ENCODE peak calls at places on chromosomes 7 and 10, in four cellular contexts. One of them, this sample, is unnamed. For H3K4me1, the result is how much of the 10 kb centered on the place peaks cover.

GRCh38 chr10:131851332-131851731 is 49.5 kb upstream of the PPP2R2D start:
- DNase-seq in GM23338: no peak
- DNase-seq in right cardiac atrium: no peak
- DNase-seq in aorta: peak
- DNase-seq in this sample: no peak

GRCh38 chr10:77835669-77836086 is 90.9 kb downstream of the DLG5 start:
- DNase-seq in GM23338: no peak
- DNase-seq in right cardiac atrium: peak
- DNase-seq in aorta: no peak
- DNase-seq in this sample: peak

GRCh38 chr7:33130184-33130583 is 820 bp downstream of the BBS9 start:
- DNase-seq in GM23338: peak
- DNase-seq in right cardiac atrium: no peak
- DNase-seq in aorta: no peak
- DNase-seq in this sample: no peak

GRCh38 chr10:119320981-119321380 is 113.6 kb downstream of the GRK5 start:
- DNase-seq in GM23338: no peak
- DNase-seq in right cardiac atrium: no peak
- DNase-seq in aorta: no peak
- DNase-seq in this sample: no peak

GRCh38 chr7:30760514-30761213 is 8.7 kb downstream of the INMT start:
- DNase-seq in GM23338: no peak
- DNase-seq in right cardiac atrium: peak
- DNase-seq in aorta: no peak
- DNase-seq in this sample: no peak

GRCh38 chr7:113085781-113086390 is 741 bp downstream of the GPR85 start:
- DNase-seq in GM23338: peak
- DNase-seq in right cardiac atrium: no peak
- DNase-seq in aorta: no peak
- DNase-seq in this sample: no peak

GRCh38 chr7:11328309-11328708 is 354.6 kb downstream of the PHF14 start:
- DNase-seq in GM23338: peak
- DNase-seq in right cardiac atrium: no peak
- DNase-seq in aorta: no peak
- DNase-seq in this sample: no peak

GRCh38 chr10:70055550-70055949 is 2.9 kb downstream of the MACROH2A2 start:
- DNase-seq in GM23338: no peak
- DNase-seq in right cardiac atrium: no peak
- DNase-seq in aorta: no peak
- DNase-seq in this sample: no peak

GRCh38 chr7:80485721-80486120 is 26.1 kb downstream of the GNAT3 start:
- DNase-seq in GM23338: no peak
- DNase-seq in right cardiac atrium: no peak
- DNase-seq in aorta: no peak
- DNase-seq in this sample: no peak

GRCh38 chr7:75042299-75042698 is 31.3 kb downstream of the RCC1L start:
- DNase-seq in GM23338: no peak
- DNase-seq in right cardiac atrium: peak
- DNase-seq in aorta: peak
- DNase-seq in this sample: no peak

GRCh38 chr7:1942026-1942703 is 272.1 kb downstream of the ELFN1 start:
- DNase-seq in GM23338: no peak
- DNase-seq in right cardiac atrium: peak
- DNase-seq in aorta: peak
- DNase-seq in this sample: no peak

GRCh38 chr10:79926037-79926436 is 22.9 kb downstream of the SFTPD start:
- DNase-seq in GM23338: no peak
- DNase-seq in right cardiac atrium: no peak
- DNase-seq in aorta: no peak
- DNase-seq in this sample: no peak

GRCh38 chr10:44395396-44395795 is 10.5 kb upstream of the CXCL12 start:
- DNase-seq in GM23338: no peak
- DNase-seq in right cardiac atrium: no peak
- DNase-seq in aorta: no peak
- DNase-seq in this sample: no peak

GRCh38 chr7:101879565-101879964 is 62.1 kb downstream of the CUX1 start:
- DNase-seq in GM23338: no peak
- DNase-seq in right cardiac atrium: no peak
- DNase-seq in aorta: no peak
- DNase-seq in this sample: no peak

GRCh38 chr7:143003393-143004051 is 23.4 kb downstream of the OR9A2 start:
- DNase-seq in GM23338: peak
- DNase-seq in right cardiac atrium: no peak
- DNase-seq in aorta: no peak
- DNase-seq in this sample: no peak

GRCh38 chr7:19749658-19750057 is 23.8 kb downstream of the TMEM196 start:
- DNase-seq in GM23338: no peak
- DNase-seq in right cardiac atrium: no peak
- DNase-seq in aorta: no peak
- DNase-seq in this sample: no peak

GRCh38 chr10:68423522-68423921 is 16.4 kb upstream of the RUFY2 start:
- DNase-seq in GM23338: no peak
- DNase-seq in right cardiac atrium: no peak
- DNase-seq in aorta: no peak
- DNase-seq in this sample: no peak

GRCh38 chr10:3828404-3829192 is 43.6 kb upstream of the KLF6 start:
- DNase-seq in GM23338: no peak
- DNase-seq in right cardiac atrium: peak
- DNase-seq in aorta: no peak
- DNase-seq in this sample: no peak

GRCh38 chr7:108001759-108002725 is 919 bp downstream of the LAMB1 start:
- DNase-seq in GM23338: peak
- DNase-seq in right cardiac atrium: peak
- DNase-seq in aorta: peak
- DNase-seq in this sample: peak

GRCh38 chr10:96130326-96130758 is 245 bp downstream of the ZNF518A start:
- DNase-seq in GM23338: peak
- DNase-seq in right cardiac atrium: peak
- DNase-seq in aorta: peak
- DNase-seq in this sample: peak

GRCh38 chr10:13894412-13895093 is 307.8 kb downstream of the PRPF18 start:
- DNase-seq in GM23338: no peak
- DNase-seq in right cardiac atrium: no peak
- DNase-seq in aorta: no peak
- DNase-seq in this sample: no peak

GRCh38 chr7:55140221-55140980 is 121.6 kb downstream of the EGFR start:
- DNase-seq in GM23338: no peak
- DNase-seq in right cardiac atrium: peak
- DNase-seq in aorta: no peak
- DNase-seq in this sample: peak

GRCh38 chr10:126904807-126905686 is at the start of gene DOCK1:
- DNase-seq in GM23338: peak
- DNase-seq in right cardiac atrium: peak
- DNase-seq in aorta: peak
- DNase-seq in this sample: peak

GRCh38 chr10:122310311-122311050 is 39.4 kb downstream of the BTBD16 start:
- DNase-seq in GM23338: peak
- DNase-seq in right cardiac atrium: peak
- DNase-seq in aorta: no peak
- DNase-seq in this sample: no peak

GRCh38 chr10:110730345-110731055 is 86.4 kb downstream of the RBM20 start:
- DNase-seq in GM23338: no peak
- DNase-seq in right cardiac atrium: no peak
- DNase-seq in aorta: no peak
- DNase-seq in this sample: no peak

GRCh38 chr7:135716677-135717238 is 11.2 kb downstream of the SLC13A4 start:
- DNase-seq in GM23338: no peak
- DNase-seq in right cardiac atrium: no peak
- DNase-seq in aorta: no peak
- DNase-seq in this sample: no peak

GRCh38 chr7:106450716-106451115 is 165.9 kb upstream of the NAMPT start:
- DNase-seq in GM23338: no peak
- DNase-seq in right cardiac atrium: no peak
- DNase-seq in aorta: no peak
- DNase-seq in this sample: no peak

GRCh38 chr7:20778063-20778721 is 8.5 kb downstream of the SP8 start:
- DNase-seq in GM23338: peak
- DNase-seq in right cardiac atrium: no peak
- DNase-seq in aorta: peak
- DNase-seq in this sample: no peak

GRCh38 chr7:132783824-132784223 is 207.6 kb upstream of the PLXNA4 start:
- DNase-seq in GM23338: no peak
- DNase-seq in right cardiac atrium: no peak
- DNase-seq in aorta: no peak
- DNase-seq in this sample: no peak

GRCh38 chr7:27863866-27864265 is 123.9 kb downstream of the TAX1BP1 start:
- DNase-seq in GM23338: no peak
- DNase-seq in right cardiac atrium: no peak
- DNase-seq in aorta: no peak
- DNase-seq in this sample: no peak

DNA sequence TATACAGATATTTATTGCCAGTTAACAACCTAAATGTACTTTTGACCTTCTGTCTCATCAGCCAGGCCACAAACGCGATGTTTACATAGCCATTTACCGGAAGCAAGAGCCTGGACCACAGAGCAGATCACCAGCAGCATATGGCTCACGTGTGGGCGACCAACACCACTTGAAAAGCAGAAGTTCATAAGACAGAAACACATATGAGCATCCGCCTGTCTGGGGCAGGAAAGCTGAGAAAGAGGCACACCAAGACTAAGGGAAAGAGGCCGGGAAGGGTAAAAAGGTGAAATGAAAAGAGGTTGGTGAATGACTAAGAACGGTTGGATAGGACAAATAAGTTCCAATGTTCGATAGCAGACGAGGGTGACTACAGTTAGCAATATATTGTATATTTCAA is 1.3 kb downstream of the ABCB1 start:
- DNase-seq in GM23338: no peak
- DNase-seq in right cardiac atrium: no peak
- DNase-seq in aorta: no peak
- DNase-seq in this sample: no peak
- H3K4me3 ChIP-seq in GM23338: no peak
- H3K4me3 ChIP-seq in right cardiac atrium: peak
- H3K4me3 ChIP-seq in aorta: no peak
- H3K4me3 ChIP-seq in this sample: peak

GRCh38 chr7:23490357-23491131 is 20.3 kb upstream of the IGF2BP3 start:
- DNase-seq in GM23338: no peak
- DNase-seq in right cardiac atrium: peak
- DNase-seq in aorta: peak
- DNase-seq in this sample: peak

GRCh38 chr7:23491502-23491901 is 21.2 kb upstream of the IGF2BP3 start:
- DNase-seq in GM23338: no peak
- DNase-seq in right cardiac atrium: no peak
- DNase-seq in aorta: no peak
- DNase-seq in this sample: no peak

GRCh38 chr7:23494009-23494408 is 23.7 kb upstream of the IGF2BP3 start:
- DNase-seq in GM23338: no peak
- DNase-seq in right cardiac atrium: no peak
- DNase-seq in aorta: no peak
- DNase-seq in this sample: no peak
- H3K4me1 ChIP-seq in GM23338: under half
- H3K4me1 ChIP-seq in right cardiac atrium: under half
- H3K4me1 ChIP-seq in aorta: under half
- H3K4me1 ChIP-seq in this sample: under half

GRCh38 chr10:102661614-102662133 is 17.4 kb downstream of the TRIM8 start:
- DNase-seq in GM23338: no peak
- DNase-seq in right cardiac atrium: no peak
- DNase-seq in aorta: no peak
- DNase-seq in this sample: no peak
- H3K27ac ChIP-seq in GM23338: no peak
- H3K27ac ChIP-seq in right cardiac atrium: no peak
- H3K27ac ChIP-seq in aorta: no peak
- H3K27ac ChIP-seq in this sample: peak

GRCh38 chr10:89163265-89163995 is 43.7 kb downstream of the CH25H start:
- DNase-seq in GM23338: no peak
- DNase-seq in right cardiac atrium: peak
- DNase-seq in aorta: no peak
- DNase-seq in this sample: peak

GRCh38 chr10:89156161-89156560 is 51.0 kb downstream of the CH25H start:
- DNase-seq in GM23338: no peak
- DNase-seq in right cardiac atrium: no peak
- DNase-seq in aorta: no peak
- DNase-seq in this sample: no peak

GRCh38 chr10:89160339-89160738 is 46.8 kb downstream of the CH25H start:
- DNase-seq in GM23338: no peak
- DNase-seq in right cardiac atrium: no peak
- DNase-seq in aorta: no peak
- DNase-seq in this sample: no peak

GRCh38 chr10:89158446-89158845 is 48.7 kb downstream of the CH25H start:
- DNase-seq in GM23338: no peak
- DNase-seq in right cardiac atrium: no peak
- DNase-seq in aorta: no peak
- DNase-seq in this sample: no peak

DNA sequence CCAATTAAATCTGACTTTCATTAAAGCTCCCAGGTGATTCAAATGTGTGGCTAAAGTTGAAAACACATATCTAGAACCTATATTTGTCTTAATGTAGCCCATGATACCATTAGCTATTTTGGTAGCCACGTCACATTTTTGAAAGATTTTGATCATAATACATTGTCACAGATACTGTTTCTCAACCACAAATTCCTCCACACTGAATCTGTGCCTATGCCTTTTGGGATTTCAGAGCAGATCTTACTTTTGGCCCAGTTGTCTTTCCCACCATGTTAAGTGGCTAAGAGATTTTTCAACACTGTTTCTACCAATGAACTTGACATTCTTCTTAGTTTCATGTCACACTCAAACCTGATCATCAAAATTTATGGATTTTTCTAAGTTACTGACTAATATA is 47.4 kb downstream of the CH25H start:
- DNase-seq in GM23338: no peak
- DNase-seq in right cardiac atrium: no peak
- DNase-seq in aorta: no peak
- DNase-seq in this sample: no peak
- H3K4me3 ChIP-seq in GM23338: no peak
- H3K4me3 ChIP-seq in right cardiac atrium: no peak
- H3K4me3 ChIP-seq in aorta: no peak
- H3K4me3 ChIP-seq in this sample: no peak

GRCh38 chr10:62079885-62080559 is 178.5 kb downstream of the ARID5B start:
- DNase-seq in GM23338: no peak
- DNase-seq in right cardiac atrium: no peak
- DNase-seq in aorta: no peak
- DNase-seq in this sample: no peak

GRCh38 chr10:62075414-62075813 is 173.9 kb downstream of the ARID5B start:
- DNase-seq in GM23338: no peak
- DNase-seq in right cardiac atrium: no peak
- DNase-seq in aorta: no peak
- DNase-seq in this sample: no peak

GRCh38 chr10:62077330-62078015 is 176.0 kb downstream of the ARID5B start:
- DNase-seq in GM23338: no peak
- DNase-seq in right cardiac atrium: no peak
- DNase-seq in aorta: no peak
- DNase-seq in this sample: no peak

GRCh38 chr10:62075912-62076311 is 174.4 kb downstream of the ARID5B start:
- DNase-seq in GM23338: no peak
- DNase-seq in right cardiac atrium: no peak
- DNase-seq in aorta: no peak
- DNase-seq in this sample: no peak

DNA sequence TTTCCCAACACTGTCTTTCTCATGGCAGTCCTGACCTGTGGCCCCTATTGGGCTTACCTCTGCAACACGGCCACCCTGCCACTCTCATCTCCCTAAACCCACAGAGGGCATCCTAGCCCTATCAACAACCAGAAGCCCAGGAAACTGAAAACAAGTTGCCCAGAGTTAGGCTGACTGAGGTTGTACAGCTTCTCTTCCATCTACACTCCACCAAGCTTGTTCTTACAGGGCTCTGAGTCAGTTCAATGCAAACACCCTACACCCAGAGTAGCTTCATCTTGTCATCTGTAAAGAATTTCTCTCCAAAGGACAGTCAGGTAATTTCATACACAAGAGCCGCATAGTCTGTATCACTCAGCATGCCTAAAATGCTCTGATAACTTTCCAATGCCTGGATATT is 175.4 kb downstream of the ARID5B start:
- DNase-seq in GM23338: no peak
- DNase-seq in right cardiac atrium: no peak
- DNase-seq in aorta: no peak
- DNase-seq in this sample: no peak
- H3K4me1 ChIP-seq in GM23338: under half
- H3K4me1 ChIP-seq in right cardiac atrium: under half
- H3K4me1 ChIP-seq in aorta: under half
- H3K4me1 ChIP-seq in this sample: half or more